ENCODE peak calls at places on chromosomes 4 and X, in four cellular contexts. U is IMR-90, X is H9, A is H1. G is an unnamed sample.

GRCh38 chrX:78946178-78946896 is 1.1 kb downstream of the P2RY10 start:
- DNase-seq in X (no peak), A (no peak), U (no peak), G (no peak)

GRCh38 chr4:176444741-176445140 is 125.0 kb downstream of the SPCS3 start:
- DNase-seq in A (no peak), U (peak), X (no peak), G (no peak)

GRCh38 chr4:94408549-94409374 is 43.0 kb upstream of the PDLIM5 start:
- DNase-seq in A (no peak), X (no peak), U (peak), G (peak)

GRCh38 chr4:142373610-142374009 is 472.5 kb downstream of the INPP4B start:
- DNase-seq in A (no peak), U (peak), X (no peak), G (no peak)

GRCh38 chr4:142801966-142802365 is 44.1 kb downstream of the INPP4B start:
- DNase-seq in X (no peak), A (no peak), U (no peak), G (no peak)

GRCh38 chrX:115350696-115351408 is 61.3 kb downstream of the LUZP4 start:
- DNase-seq in A (no peak), U (no peak), X (no peak), G (no peak)

GRCh38 chr4:37602454-37603069 is 83.6 kb downstream of the RELL1 start:
- DNase-seq in X (peak), U (no peak), A (no peak), G (no peak)

GRCh38 chrX:120308558-120308957 is 2.7 kb downstream of the TMEM255A start:
- DNase-seq in U (no peak), X (peak), A (peak), G (peak)

GRCh38 chr4:130479020-130479419 is 1383.1 kb downstream of the C4orf33 start:
- DNase-seq in A (no peak), U (peak), X (no peak), G (no peak)

GRCh38 chr4:44629280-44629866 is 22.1 kb downstream of the YIPF7 start:
- DNase-seq in X (peak), A (peak), U (peak), G (peak)

GRCh38 chr4:7192252-7193039 is at the start of gene SORCS2:
- DNase-seq in A (peak), X (peak), U (peak), G (peak)
- H2BK120ac ChIP-seq in A (no peak), X (no peak), U (no peak), G (no peak)

GRCh38 chr4:1312821-1313640 is 23.3 kb downstream of the MAEA start:
- DNase-seq in A (no peak), X (no peak), U (no peak), G (no peak)

GRCh38 chr4:1307951-1308735 is 18.5 kb downstream of the MAEA start:
- DNase-seq in U (no peak), X (peak), A (no peak), G (no peak)

GRCh38 chr4:1310796-1311715 is 21.4 kb downstream of the MAEA start:
- DNase-seq in A (no peak), X (no peak), U (no peak), G (no peak)

GRCh38 chr4:1309261-1310010 is 19.7 kb downstream of the MAEA start:
- DNase-seq in U (peak), A (peak), X (peak), G (peak)

DNA sequence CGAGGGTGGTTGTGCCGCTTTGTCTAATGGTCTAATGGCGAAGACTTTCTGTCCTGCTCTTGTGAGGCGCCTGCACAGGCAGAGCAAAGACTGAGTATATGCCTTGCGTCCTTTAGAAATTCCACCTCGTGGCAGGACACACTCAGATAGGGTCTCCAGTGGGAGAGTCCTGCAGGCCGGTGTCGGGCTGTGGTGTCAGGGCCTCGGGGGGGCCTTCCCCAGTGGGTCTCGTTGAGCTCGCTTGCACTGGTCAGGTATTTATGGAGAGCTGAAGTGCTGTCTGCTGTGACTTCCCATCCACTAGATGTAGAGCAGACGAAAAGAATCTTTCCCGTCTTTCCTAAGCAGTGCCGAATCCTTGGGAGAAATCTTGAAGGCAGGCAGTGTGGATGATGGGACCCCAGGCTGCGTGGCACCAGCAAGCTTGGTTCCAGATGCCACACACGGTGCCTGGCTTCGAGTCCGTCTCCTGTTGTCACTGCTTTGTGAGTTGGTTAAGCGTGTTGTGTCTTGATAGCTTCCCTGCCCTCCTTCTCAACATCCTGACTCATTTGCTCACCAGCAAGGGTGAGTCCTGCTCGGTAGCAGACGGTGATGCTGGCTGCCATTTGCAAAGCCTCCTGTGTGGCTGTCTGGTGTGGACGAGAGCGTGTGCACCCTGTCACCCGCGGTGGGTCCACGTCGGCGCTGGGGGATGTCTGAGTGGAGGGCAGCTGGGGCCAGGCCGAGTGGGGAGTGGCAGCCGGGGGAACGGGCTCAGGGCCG is 20.5 kb downstream of the MAEA start:
- DNase-seq in A (no peak), U (peak), X (no peak), G (no peak)
- H3K27ac ChIP-seq in A (peak), U (peak), X (no peak), G (no peak)

GRCh38 chrX:71282514-71283408 is 674 bp upstream of the NONO start:
- DNase-seq in X (no peak), U (peak), A (peak), G (peak)
- H2BK120ac ChIP-seq in X (no peak), U (peak), A (no peak), G (no peak)

GRCh38 chrX:147962476-147962875 is 18.7 kb upstream of the FMR1NB start:
- DNase-seq in X (no peak), U (no peak), A (no peak), G (no peak)
- H3K27ac ChIP-seq in X (no peak), U (no peak), A (no peak), G (no peak)

DNA sequence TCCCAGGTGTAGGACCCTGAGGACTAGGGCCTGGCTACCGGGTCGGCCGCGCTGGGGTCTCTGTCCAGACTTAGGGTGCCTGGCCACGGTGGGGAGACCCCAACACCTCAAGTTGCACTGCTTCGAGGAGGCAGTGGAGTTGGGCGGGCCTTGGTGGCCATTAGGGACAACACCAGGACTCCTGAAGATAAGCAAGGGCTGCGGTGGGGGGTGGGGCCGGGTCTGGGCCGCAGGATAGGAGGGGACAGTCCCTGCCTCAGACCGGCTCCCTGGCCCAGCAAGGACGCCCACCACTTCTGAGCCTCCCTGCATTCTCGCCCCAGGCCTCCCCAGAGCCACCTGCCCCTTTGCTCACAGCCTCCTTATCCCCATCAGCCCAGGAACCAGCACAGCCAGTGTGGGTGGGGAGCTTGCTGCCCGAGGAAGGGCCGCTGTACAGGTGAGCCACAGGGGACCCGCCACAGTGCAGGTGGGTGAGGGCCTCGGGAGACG is 5.5 kb upstream of the MXD4 start:
- DNase-seq in X (no peak), A (no peak), U (no peak), G (no peak)
- H2BK120ac ChIP-seq in X (no peak), A (no peak), U (no peak), G (no peak)